ENCODE peak calls at places on chromosomes 12 and 14, in ten cellular contexts. N, J, I, T, V, F, K, E, B and Y are unnamed samples.

GRCh38 chr14:22646570-22647254 is 2.6 kb upstream of the OR6J1 start:
- DNase-seq in J (peak), I (peak), N (no peak), B (peak), V (peak), F (no peak), K (no peak), T (no peak), E (no peak), Y (no peak)

GRCh38 chr12:72286526-72286925 is 14.4 kb downstream of the TRHDE start:
- DNase-seq in K (no peak), F (no peak), N (no peak), T (no peak), I (no peak), B (no peak), E (no peak), J (peak), V (no peak), Y (no peak)

GRCh38 chr14:103292426-103293374 is 41.3 kb upstream of the EIF5 start:
- DNase-seq in B (peak), T (peak), J (peak), F (peak), N (peak), V (peak), I (peak), K (no peak), E (peak), Y (peak)

GRCh38 chr14:36288496-36288895 is 31.9 kb downstream of the MBIP start:
- DNase-seq in J (no peak), V (no peak), K (no peak), N (no peak), B (no peak), E (no peak), I (no peak), T (no peak), F (no peak), Y (no peak)

GRCh38 chr12:66647034-66647691 is 31.7 kb downstream of the GRIP1 start:
- DNase-seq in T (no peak), K (no peak), E (no peak), V (peak), I (no peak), N (no peak), J (peak), B (peak), F (no peak), Y (peak)

GRCh38 chr12:104877107-104877705 is 80.9 kb downstream of the SLC41A2 start:
- DNase-seq in T (peak), E (no peak), B (peak), N (peak), K (no peak), J (peak), F (peak), I (peak), V (peak), Y (peak)

GRCh38 chr12:46524778-46525177 is 152.2 kb upstream of the SLC38A2 start:
- DNase-seq in F (peak), V (peak), E (peak), K (peak), J (peak), I (no peak), N (no peak), B (no peak), T (peak), Y (peak)

GRCh38 chr12:15584366-15585041 is 204.7 kb downstream of the EPS8 start:
- DNase-seq in V (peak), J (peak), F (no peak), T (peak), N (peak), B (no peak), I (peak), E (no peak), K (no peak), Y (peak)

GRCh38 chr12:23895792-23896218 is 53.7 kb downstream of the SOX5 start:
- DNase-seq in T (peak), I (no peak), J (no peak), B (no peak), N (no peak), K (no peak), F (no peak), V (peak), E (no peak), Y (peak)

GRCh38 chr12:128606538-128606937 is 217.2 kb downstream of the SLC15A4 start:
- DNase-seq in V (no peak), I (no peak), F (no peak), J (no peak), B (no peak), T (no peak), K (no peak), E (no peak), N (no peak), Y (no peak)

GRCh38 chr12:106741247-106741646 is 33.2 kb upstream of the RIC8B start:
- DNase-seq in K (no peak), E (no peak), V (no peak), B (no peak), F (no peak), I (no peak), T (no peak), N (no peak), J (no peak), Y (no peak)

GRCh38 chr14:54637829-54638446 is 71.0 kb downstream of the SAMD4A start:
- DNase-seq in E (no peak), I (no peak), J (peak), V (peak), K (no peak), N (no peak), T (peak), B (no peak), F (no peak), Y (no peak)

GRCh38 chr12:91563011-91563410 is 380.4 kb upstream of the DCN start:
- DNase-seq in E (no peak), V (no peak), N (no peak), K (no peak), I (no peak), F (no peak), T (no peak), J (peak), B (no peak), Y (no peak)

GRCh38 chr14:74891870-74892269 is 10.2 kb downstream of the DLST start:
- DNase-seq in N (no peak), J (peak), K (no peak), E (no peak), F (no peak), T (no peak), I (no peak), V (peak), B (no peak), Y (no peak)

GRCh38 chr12:105978276-105978675 is 160.5 kb downstream of the NUAK1 start:
- DNase-seq in B (no peak), I (no peak), N (no peak), T (no peak), F (no peak), E (no peak), V (no peak), J (no peak), K (no peak), Y (no peak)

GRCh38 chr14:104973215-104974145 is 4.7 kb downstream of the AHNAK2 start:
- DNase-seq in V (peak), B (peak), K (peak), N (no peak), T (peak), J (peak), E (peak), F (peak), I (no peak), Y (peak)

GRCh38 chr14:90641111-90642010 is 174.9 kb downstream of the TTC7B start:
- DNase-seq in I (no peak), T (no peak), F (no peak), E (peak), V (peak), K (no peak), B (no peak), J (no peak), N (no peak), Y (no peak)

GRCh38 chr14:98580131-98580678 is 691.8 kb downstream of the BCL11B start:
- DNase-seq in N (peak), V (no peak), B (peak), E (no peak), T (no peak), F (no peak), J (no peak), K (no peak), I (peak), Y (peak)

GRCh38 chr14:92481386-92481785 is 32.2 kb upstream of the RIN3 start:
- DNase-seq in E (no peak), I (peak), F (no peak), K (no peak), B (no peak), N (no peak), J (peak), V (peak), T (peak), Y (peak)
- TF ChIP-seq CTCF in E (no peak), I (no peak), F (no peak), K (no peak), B (no peak), N (peak), J (peak), V (peak), T (peak), Y (peak)

GRCh38 chr14:55638665-55639064 is 58.7 kb downstream of the KTN1 start:
- DNase-seq in T (peak), I (no peak), F (no peak), E (no peak), B (no peak), V (no peak), N (no peak), K (no peak), J (no peak), Y (no peak)
- H3K4me3 ChIP-seq in T (no peak), I (no peak), F (no peak), E (no peak), B (no peak), V (no peak), N (no peak), K (no peak), J (no peak), Y (no peak)

DNA sequence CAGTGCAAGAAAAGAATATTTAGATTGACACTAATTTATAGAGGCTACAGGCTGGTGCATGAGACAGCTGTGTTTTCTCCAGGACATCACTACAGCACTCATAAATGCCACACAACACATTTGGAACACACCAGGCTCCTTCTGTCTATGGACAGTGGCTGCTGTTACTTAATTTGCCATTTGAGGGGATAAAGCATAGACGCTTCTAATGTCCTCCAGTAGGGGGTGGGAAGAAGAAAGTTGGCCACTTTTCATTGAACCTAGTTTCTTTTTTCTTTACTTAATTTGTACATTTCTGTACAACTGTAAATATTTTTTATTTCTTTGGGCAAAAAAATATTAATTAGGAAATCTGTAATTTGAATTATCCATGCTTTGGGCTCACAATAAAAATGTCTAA is 12.4 kb upstream of the RTN1 start:
- DNase-seq in J (no peak), K (no peak), N (peak), F (no peak), B (no peak), E (no peak), I (peak), T (no peak), V (peak), Y (no peak)
- TF ChIP-seq CTCF in J (peak), K (no peak), N (peak), F (no peak), B (no peak), E (no peak), I (peak), T (peak), V (peak), Y (peak)

GRCh38 chr14:89615421-89615820 is 198.4 kb upstream of the FOXN3 start:
- DNase-seq in V (peak), I (no peak), E (no peak), J (no peak), F (no peak), B (no peak), T (peak), N (peak), K (no peak), Y (no peak)

GRCh38 chr14:89616425-89617141 is 199.6 kb upstream of the FOXN3 start:
- DNase-seq in K (no peak), I (no peak), V (peak), E (no peak), T (peak), F (no peak), B (no peak), J (peak), N (peak), Y (peak)

GRCh38 chr14:89618309-89618708 is 201.3 kb upstream of the FOXN3 start:
- DNase-seq in B (no peak), J (no peak), F (no peak), I (peak), E (no peak), V (peak), N (peak), T (peak), K (no peak), Y (no peak)

GRCh38 chr14:89617471-89618291 is 200.6 kb upstream of the FOXN3 start:
- DNase-seq in B (no peak), E (peak), J (peak), N (peak), I (no peak), F (peak), K (no peak), V (peak), T (peak), Y (peak)

DNA sequence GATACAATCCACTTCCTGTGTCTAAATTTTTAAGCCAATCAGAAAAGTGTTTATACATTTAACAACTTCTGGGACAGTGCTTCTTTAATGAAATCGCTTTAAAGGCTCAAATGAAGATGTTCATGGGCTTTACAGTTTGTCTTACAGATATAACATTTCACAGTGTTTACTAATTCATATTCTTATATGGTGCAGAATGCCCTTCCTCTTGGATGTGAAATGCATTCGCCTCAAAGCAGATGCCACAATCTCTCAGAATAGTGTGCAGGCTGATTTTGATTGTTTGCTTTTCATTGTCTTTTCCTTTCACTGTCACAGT is 200.1 kb upstream of the FOXN3 start:
- DNase-seq in E (no peak), T (no peak), N (no peak), B (no peak), F (no peak), K (no peak), J (no peak), V (no peak), I (no peak), Y (no peak)
- H3K4me3 ChIP-seq in E (no peak), T (no peak), N (peak), B (no peak), F (peak), K (peak), J (peak), V (no peak), I (no peak), Y (peak)

GRCh38 chr12:123384318-123384993 is 524 bp downstream of the KMT5A start:
- DNase-seq in J (peak), B (peak), I (peak), V (peak), E (peak), F (no peak), K (no peak), N (peak), T (peak), Y (no peak)

GRCh38 chr12:123387508-123388217 is 3.7 kb downstream of the KMT5A start:
- DNase-seq in E (no peak), K (no peak), T (peak), B (no peak), I (peak), F (no peak), N (peak), J (no peak), V (peak), Y (no peak)

GRCh38 chr12:123388218-123388947 is 4.5 kb downstream of the KMT5A start:
- DNase-seq in T (peak), J (peak), K (peak), V (peak), B (peak), F (peak), E (peak), I (peak), N (peak), Y (no peak)

GRCh38 chr12:123382684-123383083 is 1.2 kb upstream of the KMT5A start:
- DNase-seq in K (no peak), T (no peak), J (no peak), F (no peak), V (no peak), I (no peak), E (no peak), N (no peak), B (no peak), Y (no peak)

GRCh38 chr12:123384994-123385376 is 1.1 kb downstream of the KMT5A start:
- DNase-seq in E (no peak), N (no peak), T (peak), K (no peak), B (peak), V (peak), J (peak), F (no peak), I (peak), Y (no peak)
- TF ChIP-seq CTCF in E (no peak), N (no peak), T (no peak), K (no peak), B (no peak), V (no peak), J (no peak), F (no peak), I (no peak), Y (no peak)

DNA sequence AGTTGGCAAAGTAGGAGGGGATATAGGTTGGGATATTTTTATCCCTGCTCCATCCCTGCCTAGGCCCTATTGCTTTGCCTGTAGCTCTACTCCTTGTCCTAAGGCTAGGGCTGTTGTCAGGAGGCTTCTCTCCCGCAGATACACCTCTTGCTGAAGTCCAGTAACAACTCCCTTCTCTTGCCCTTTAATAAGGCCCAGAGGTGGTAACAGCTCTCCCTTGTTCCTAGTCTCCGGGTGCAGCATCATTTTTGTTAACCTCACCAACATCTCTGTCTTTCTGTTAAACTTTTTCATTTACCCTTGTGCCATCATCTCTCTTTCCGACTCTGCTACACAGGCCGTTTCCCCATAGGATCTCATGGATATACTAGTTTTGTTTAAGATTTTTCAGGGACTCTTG is 6.3 kb downstream of the ASCL1 start:
- DNase-seq in F (no peak), E (no peak), J (no peak), N (no peak), B (no peak), I (no peak), V (no peak), T (no peak), K (no peak), Y (no peak)
- H3K4me3 ChIP-seq in F (no peak), E (no peak), J (no peak), N (no peak), B (no peak), I (no peak), V (no peak), T (no peak), K (no peak), Y (no peak)